ENCODE peak calls at places on chromosomes 2 and 18, in four cellular contexts. R is GM12891, V is GM12878, H is K562. S is an unnamed sample.

GRCh38 chr2:16655457-16655837 is 10.2 kb downstream of the CYRIA start:
- DNase-seq in V (no peak), H (no peak), R (no peak), S (no peak)

GRCh38 chr2:137947714-137948336 is 16.4 kb upstream of the HNMT start:
- DNase-seq in H (peak), R (peak), V (no peak), S (no peak)

GRCh38 chr2:1055014-1055595 is 104.5 kb downstream of the SNTG2 start:
- DNase-seq in V (no peak), H (no peak), R (no peak), S (no peak)

GRCh38 chr18:54775686-54776085 is 52.6 kb upstream of the RAB27B start:
- DNase-seq in R (no peak), H (peak), V (no peak), S (no peak)

GRCh38 chr2:157911646-157912217 is 35.6 kb upstream of the ACVR1 start:
- DNase-seq in V (no peak), R (no peak), H (no peak), S (no peak)

GRCh38 chr2:154698238-154698788 is at the start of gene KCNJ3:
- DNase-seq in V (no peak), H (no peak), R (no peak), S (no peak)

GRCh38 chr18:10864722-10865121 is 284.6 kb downstream of the PIEZO2 start:
- DNase-seq in H (no peak), R (no peak), V (no peak), S (no peak)

GRCh38 chr2:104793971-104794370 is 59.9 kb upstream of the POU3F3 start:
- DNase-seq in H (no peak), V (no peak), R (no peak), S (no peak)

GRCh38 chr18:55695091-55695490 is 107.1 kb upstream of the TCF4 start:
- DNase-seq in R (no peak), V (no peak), H (no peak), S (no peak)

GRCh38 chr18:31329787-31330438 is 12.0 kb downstream of the DSG1 start:
- DNase-seq in R (no peak), H (no peak), V (no peak), S (no peak)

GRCh38 chr18:31321719-31322118 is 3.8 kb downstream of the DSG1 start:
- DNase-seq in H (no peak), R (no peak), V (no peak), S (no peak)

GRCh38 chr18:31325051-31325450 is 7.1 kb downstream of the DSG1 start:
- DNase-seq in H (no peak), R (no peak), V (no peak), S (no peak)
- TF ChIP-seq SPI1 in H (no peak), R (no peak), V (no peak), S (no peak)

GRCh38 chr2:173288561-173288960 is 66.1 kb upstream of the CDCA7 start:
- DNase-seq in H (no peak), R (no peak), V (no peak), S (no peak)
- TF ChIP-seq SPI1 in H (no peak), R (no peak), V (no peak), S (no peak)

GRCh38 chr2:165044505-165045303 is 89.4 kb upstream of the SLC38A11 start:
- DNase-seq in H (no peak), V (no peak), R (no peak), S (no peak)
- TF ChIP-seq SPI1 in H (no peak), V (no peak), R (no peak), S (no peak)

DNA sequence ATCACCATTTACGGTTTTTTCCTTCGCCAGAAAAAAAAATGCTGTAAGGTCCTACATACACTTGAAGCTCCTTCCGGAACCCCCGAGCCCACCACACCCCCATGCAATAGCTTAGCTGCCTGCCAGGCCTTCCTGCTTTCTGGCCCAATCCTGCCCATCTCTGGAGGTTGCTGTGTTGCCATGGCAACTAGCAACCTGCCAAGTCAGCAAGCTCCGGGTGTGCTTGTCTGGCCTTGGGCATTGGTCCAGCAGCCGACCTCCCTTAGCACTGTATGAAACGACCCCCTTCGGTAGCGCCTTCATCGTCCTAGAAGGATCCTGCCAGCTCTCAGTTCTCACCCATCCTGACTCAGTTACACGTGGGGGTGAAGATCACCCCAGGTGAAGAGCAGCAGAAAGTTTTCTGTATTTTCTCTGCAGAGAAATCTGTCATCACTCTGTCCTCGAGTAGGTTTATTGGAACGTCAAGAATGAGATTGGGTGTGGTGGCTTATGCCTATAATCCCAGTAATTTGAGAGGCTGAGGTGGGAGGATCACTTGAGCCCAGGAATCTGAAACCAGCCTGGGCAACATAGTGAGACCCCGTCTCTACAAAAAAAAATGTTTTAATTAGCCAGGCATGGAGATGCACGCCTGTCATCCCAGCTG is 47.4 kb upstream of the MTCL1 start:
- DNase-seq in H (no peak), R (no peak), V (no peak), S (no peak)
- TF ChIP-seq SPI1 in H (no peak), R (no peak), V (no peak), S (no peak)